ENCODE peak calls at places on chromosomes 3 and 15, in ten cellular contexts. One of them, this sample, is unnamed.

GRCh38 chr15:39153718-39154117 is 427.2 kb upstream of the THBS1 start:
- ATAC-seq in pancreas: peak; percentile 63
- ATAC-seq in T-cell: no peak
- ATAC-seq in GM12878: no peak
- ATAC-seq in activated T-cell treated with anti-CD3 and anti-CD28 coated beads, Interleukin-2, amount 50 U/mL, for 4 hours: no peak
- ATAC-seq in activated CD8-positive, alpha-beta T cell treated with anti-CD3 and anti-CD28 coated beads for 36 hours: no peak
- ATAC-seq in activated naive CD8-positive, alpha-beta T cell treated with anti-CD3 and anti-CD28 coated beads, Interleukin-2, amount 10 ng/mL, durations not matched to agents 7 days and 5 days: no peak
- ATAC-seq in activated CD4-positive, CD25-positive, alpha-beta regulatory T cell treated with anti-CD3 and anti-CD28 coated beads, Interleukin-2, amount 50 U/mL, for 24 hours: no peak
- ATAC-seq in left lung: peak; percentile 71
- ATAC-seq in activated CD8-positive, alpha-beta memory T cell treated with anti-CD3 and anti-CD28 coated beads, Interleukin-2, amount 10 ng/mL, durations not matched to agents 7 days and 5 days: no peak
- ATAC-seq in this sample: no peak

GRCh38 chr3:141294848-141295247 is 63.2 kb downstream of the PXYLP1 start:
- ATAC-seq in pancreas: peak; percentile 88
- ATAC-seq in T-cell: no peak
- ATAC-seq in GM12878: no peak
- ATAC-seq in activated T-cell treated with anti-CD3 and anti-CD28 coated beads, Interleukin-2, amount 50 U/mL, for 4 hours: peak; percentile 80
- ATAC-seq in activated CD8-positive, alpha-beta T cell treated with anti-CD3 and anti-CD28 coated beads for 36 hours: peak; percentile 76
- ATAC-seq in activated naive CD8-positive, alpha-beta T cell treated with anti-CD3 and anti-CD28 coated beads, Interleukin-2, amount 10 ng/mL, durations not matched to agents 7 days and 5 days: no peak
- ATAC-seq in activated CD4-positive, CD25-positive, alpha-beta regulatory T cell treated with anti-CD3 and anti-CD28 coated beads, Interleukin-2, amount 50 U/mL, for 24 hours: peak; percentile 51
- ATAC-seq in left lung: peak; percentile 79
- ATAC-seq in activated CD8-positive, alpha-beta memory T cell treated with anti-CD3 and anti-CD28 coated beads, Interleukin-2, amount 10 ng/mL, durations not matched to agents 7 days and 5 days: peak; percentile 69
- ATAC-seq in this sample: no peak

GRCh38 chr15:21260966-21261395 is 179.3 kb downstream of the POTEB3 start:
- ATAC-seq in pancreas: no peak
- ATAC-seq in T-cell: no peak
- ATAC-seq in GM12878: no peak
- ATAC-seq in activated T-cell treated with anti-CD3 and anti-CD28 coated beads, Interleukin-2, amount 50 U/mL, for 4 hours: no peak
- ATAC-seq in activated CD8-positive, alpha-beta T cell treated with anti-CD3 and anti-CD28 coated beads for 36 hours: no peak
- ATAC-seq in activated naive CD8-positive, alpha-beta T cell treated with anti-CD3 and anti-CD28 coated beads, Interleukin-2, amount 10 ng/mL, durations not matched to agents 7 days and 5 days: no peak
- ATAC-seq in activated CD4-positive, CD25-positive, alpha-beta regulatory T cell treated with anti-CD3 and anti-CD28 coated beads, Interleukin-2, amount 50 U/mL, for 24 hours: no peak
- ATAC-seq in left lung: no peak
- ATAC-seq in activated CD8-positive, alpha-beta memory T cell treated with anti-CD3 and anti-CD28 coated beads, Interleukin-2, amount 10 ng/mL, durations not matched to agents 7 days and 5 days: no peak
- ATAC-seq in this sample: peak; percentile 24

GRCh38 chr15:74643368-74644204 is 27.9 kb downstream of the CLK3 start:
- ATAC-seq in pancreas: peak; percentile 10
- ATAC-seq in T-cell: no peak
- ATAC-seq in GM12878: no peak
- ATAC-seq in activated T-cell treated with anti-CD3 and anti-CD28 coated beads, Interleukin-2, amount 50 U/mL, for 4 hours: no peak
- ATAC-seq in activated CD8-positive, alpha-beta T cell treated with anti-CD3 and anti-CD28 coated beads for 36 hours: no peak
- ATAC-seq in activated naive CD8-positive, alpha-beta T cell treated with anti-CD3 and anti-CD28 coated beads, Interleukin-2, amount 10 ng/mL, durations not matched to agents 7 days and 5 days: no peak
- ATAC-seq in activated CD4-positive, CD25-positive, alpha-beta regulatory T cell treated with anti-CD3 and anti-CD28 coated beads, Interleukin-2, amount 50 U/mL, for 24 hours: no peak
- ATAC-seq in left lung: no peak
- ATAC-seq in activated CD8-positive, alpha-beta memory T cell treated with anti-CD3 and anti-CD28 coated beads, Interleukin-2, amount 10 ng/mL, durations not matched to agents 7 days and 5 days: no peak
- ATAC-seq in this sample: no peak

GRCh38 chr3:110755345-110755744 is 316.3 kb upstream of the NECTIN3 start:
- ATAC-seq in pancreas: peak; percentile 35
- ATAC-seq in T-cell: no peak
- ATAC-seq in GM12878: no peak
- ATAC-seq in activated T-cell treated with anti-CD3 and anti-CD28 coated beads, Interleukin-2, amount 50 U/mL, for 4 hours: no peak
- ATAC-seq in activated CD8-positive, alpha-beta T cell treated with anti-CD3 and anti-CD28 coated beads for 36 hours: no peak
- ATAC-seq in activated naive CD8-positive, alpha-beta T cell treated with anti-CD3 and anti-CD28 coated beads, Interleukin-2, amount 10 ng/mL, durations not matched to agents 7 days and 5 days: no peak
- ATAC-seq in activated CD4-positive, CD25-positive, alpha-beta regulatory T cell treated with anti-CD3 and anti-CD28 coated beads, Interleukin-2, amount 50 U/mL, for 24 hours: no peak
- ATAC-seq in left lung: no peak
- ATAC-seq in activated CD8-positive, alpha-beta memory T cell treated with anti-CD3 and anti-CD28 coated beads, Interleukin-2, amount 10 ng/mL, durations not matched to agents 7 days and 5 days: no peak
- ATAC-seq in this sample: no peak

GRCh38 chr3:150401285-150401684 is 6.8 kb upstream of the TSC22D2 start:
- ATAC-seq in pancreas: peak; percentile 56
- ATAC-seq in T-cell: no peak
- ATAC-seq in GM12878: no peak
- ATAC-seq in activated T-cell treated with anti-CD3 and anti-CD28 coated beads, Interleukin-2, amount 50 U/mL, for 4 hours: no peak
- ATAC-seq in activated CD8-positive, alpha-beta T cell treated with anti-CD3 and anti-CD28 coated beads for 36 hours: no peak
- ATAC-seq in activated naive CD8-positive, alpha-beta T cell treated with anti-CD3 and anti-CD28 coated beads, Interleukin-2, amount 10 ng/mL, durations not matched to agents 7 days and 5 days: no peak
- ATAC-seq in activated CD4-positive, CD25-positive, alpha-beta regulatory T cell treated with anti-CD3 and anti-CD28 coated beads, Interleukin-2, amount 50 U/mL, for 24 hours: no peak
- ATAC-seq in left lung: no peak
- ATAC-seq in activated CD8-positive, alpha-beta memory T cell treated with anti-CD3 and anti-CD28 coated beads, Interleukin-2, amount 10 ng/mL, durations not matched to agents 7 days and 5 days: no peak
- ATAC-seq in this sample: no peak

GRCh38 chr3:18778602-18779001 is 353.5 kb upstream of the SATB1 start:
- ATAC-seq in pancreas: no peak
- ATAC-seq in T-cell: peak; percentile 67
- ATAC-seq in GM12878: no peak
- ATAC-seq in activated T-cell treated with anti-CD3 and anti-CD28 coated beads, Interleukin-2, amount 50 U/mL, for 4 hours: peak; percentile 46
- ATAC-seq in activated CD8-positive, alpha-beta T cell treated with anti-CD3 and anti-CD28 coated beads for 36 hours: peak; percentile 68
- ATAC-seq in activated naive CD8-positive, alpha-beta T cell treated with anti-CD3 and anti-CD28 coated beads, Interleukin-2, amount 10 ng/mL, durations not matched to agents 7 days and 5 days: peak; percentile 75
- ATAC-seq in activated CD4-positive, CD25-positive, alpha-beta regulatory T cell treated with anti-CD3 and anti-CD28 coated beads, Interleukin-2, amount 50 U/mL, for 24 hours: no peak
- ATAC-seq in left lung: no peak
- ATAC-seq in activated CD8-positive, alpha-beta memory T cell treated with anti-CD3 and anti-CD28 coated beads, Interleukin-2, amount 10 ng/mL, durations not matched to agents 7 days and 5 days: peak; percentile 63
- ATAC-seq in this sample: no peak

GRCh38 chr3:128487813-128488635 is 5.0 kb downstream of the GATA2 start:
- ATAC-seq in pancreas: peak; percentile 78
- ATAC-seq in T-cell: peak; percentile 18
- ATAC-seq in GM12878: peak; percentile 68
- ATAC-seq in activated T-cell treated with anti-CD3 and anti-CD28 coated beads, Interleukin-2, amount 50 U/mL, for 4 hours: peak; percentile 35
- ATAC-seq in activated CD8-positive, alpha-beta T cell treated with anti-CD3 and anti-CD28 coated beads for 36 hours: peak; percentile 49
- ATAC-seq in activated naive CD8-positive, alpha-beta T cell treated with anti-CD3 and anti-CD28 coated beads, Interleukin-2, amount 10 ng/mL, durations not matched to agents 7 days and 5 days: peak; percentile 45
- ATAC-seq in activated CD4-positive, CD25-positive, alpha-beta regulatory T cell treated with anti-CD3 and anti-CD28 coated beads, Interleukin-2, amount 50 U/mL, for 24 hours: no peak
- ATAC-seq in left lung: peak; percentile 69
- ATAC-seq in activated CD8-positive, alpha-beta memory T cell treated with anti-CD3 and anti-CD28 coated beads, Interleukin-2, amount 10 ng/mL, durations not matched to agents 7 days and 5 days: peak; percentile 51
- ATAC-seq in this sample: no peak

GRCh38 chr15:80613762-80614365 is 81.2 kb upstream of the ABHD17C start:
- ATAC-seq in pancreas: no peak
- ATAC-seq in T-cell: no peak
- ATAC-seq in GM12878: no peak
- ATAC-seq in activated T-cell treated with anti-CD3 and anti-CD28 coated beads, Interleukin-2, amount 50 U/mL, for 4 hours: no peak
- ATAC-seq in activated CD8-positive, alpha-beta T cell treated with anti-CD3 and anti-CD28 coated beads for 36 hours: no peak
- ATAC-seq in activated naive CD8-positive, alpha-beta T cell treated with anti-CD3 and anti-CD28 coated beads, Interleukin-2, amount 10 ng/mL, durations not matched to agents 7 days and 5 days: no peak
- ATAC-seq in activated CD4-positive, CD25-positive, alpha-beta regulatory T cell treated with anti-CD3 and anti-CD28 coated beads, Interleukin-2, amount 50 U/mL, for 24 hours: no peak
- ATAC-seq in left lung: no peak
- ATAC-seq in activated CD8-positive, alpha-beta memory T cell treated with anti-CD3 and anti-CD28 coated beads, Interleukin-2, amount 10 ng/mL, durations not matched to agents 7 days and 5 days: no peak
- ATAC-seq in this sample: no peak

GRCh38 chr3:64444619-64445317 is 219.5 kb upstream of the PRICKLE2 start:
- ATAC-seq in pancreas: peak; percentile 60
- ATAC-seq in T-cell: no peak
- ATAC-seq in GM12878: no peak
- ATAC-seq in activated T-cell treated with anti-CD3 and anti-CD28 coated beads, Interleukin-2, amount 50 U/mL, for 4 hours: no peak
- ATAC-seq in activated CD8-positive, alpha-beta T cell treated with anti-CD3 and anti-CD28 coated beads for 36 hours: no peak
- ATAC-seq in activated naive CD8-positive, alpha-beta T cell treated with anti-CD3 and anti-CD28 coated beads, Interleukin-2, amount 10 ng/mL, durations not matched to agents 7 days and 5 days: no peak
- ATAC-seq in activated CD4-positive, CD25-positive, alpha-beta regulatory T cell treated with anti-CD3 and anti-CD28 coated beads, Interleukin-2, amount 50 U/mL, for 24 hours: no peak
- ATAC-seq in left lung: peak; percentile 70
- ATAC-seq in activated CD8-positive, alpha-beta memory T cell treated with anti-CD3 and anti-CD28 coated beads, Interleukin-2, amount 10 ng/mL, durations not matched to agents 7 days and 5 days: no peak
- ATAC-seq in this sample: no peak

GRCh38 chr3:130896101-130896500 is 2.2 kb downstream of the ATP2C1 start:
- ATAC-seq in pancreas: no peak
- ATAC-seq in T-cell: no peak
- ATAC-seq in GM12878: peak; percentile 9
- ATAC-seq in activated T-cell treated with anti-CD3 and anti-CD28 coated beads, Interleukin-2, amount 50 U/mL, for 4 hours: peak; percentile 39
- ATAC-seq in activated CD8-positive, alpha-beta T cell treated with anti-CD3 and anti-CD28 coated beads for 36 hours: peak; percentile 35
- ATAC-seq in activated naive CD8-positive, alpha-beta T cell treated with anti-CD3 and anti-CD28 coated beads, Interleukin-2, amount 10 ng/mL, durations not matched to agents 7 days and 5 days: no peak
- ATAC-seq in activated CD4-positive, CD25-positive, alpha-beta regulatory T cell treated with anti-CD3 and anti-CD28 coated beads, Interleukin-2, amount 50 U/mL, for 24 hours: peak; percentile 16
- ATAC-seq in left lung: no peak
- ATAC-seq in activated CD8-positive, alpha-beta memory T cell treated with anti-CD3 and anti-CD28 coated beads, Interleukin-2, amount 10 ng/mL, durations not matched to agents 7 days and 5 days: no peak
- ATAC-seq in this sample: no peak

GRCh38 chr15:85865070-85865684 is 70.5 kb upstream of the KLHL25 start:
- ATAC-seq in pancreas: peak; percentile 54
- ATAC-seq in T-cell: no peak
- ATAC-seq in GM12878: peak; percentile 66
- ATAC-seq in activated T-cell treated with anti-CD3 and anti-CD28 coated beads, Interleukin-2, amount 50 U/mL, for 4 hours: no peak
- ATAC-seq in activated CD8-positive, alpha-beta T cell treated with anti-CD3 and anti-CD28 coated beads for 36 hours: no peak
- ATAC-seq in activated naive CD8-positive, alpha-beta T cell treated with anti-CD3 and anti-CD28 coated beads, Interleukin-2, amount 10 ng/mL, durations not matched to agents 7 days and 5 days: no peak
- ATAC-seq in activated CD4-positive, CD25-positive, alpha-beta regulatory T cell treated with anti-CD3 and anti-CD28 coated beads, Interleukin-2, amount 50 U/mL, for 24 hours: no peak
- ATAC-seq in left lung: peak; percentile 86
- ATAC-seq in activated CD8-positive, alpha-beta memory T cell treated with anti-CD3 and anti-CD28 coated beads, Interleukin-2, amount 10 ng/mL, durations not matched to agents 7 days and 5 days: no peak
- ATAC-seq in this sample: no peak

GRCh38 chr3:112097378-112097777 is 11.2 kb downstream of the C3orf52 start:
- ATAC-seq in pancreas: peak; percentile 94
- ATAC-seq in T-cell: no peak
- ATAC-seq in GM12878: peak; percentile 85
- ATAC-seq in activated T-cell treated with anti-CD3 and anti-CD28 coated beads, Interleukin-2, amount 50 U/mL, for 4 hours: peak; percentile 93
- ATAC-seq in activated CD8-positive, alpha-beta T cell treated with anti-CD3 and anti-CD28 coated beads for 36 hours: peak; percentile 91
- ATAC-seq in activated naive CD8-positive, alpha-beta T cell treated with anti-CD3 and anti-CD28 coated beads, Interleukin-2, amount 10 ng/mL, durations not matched to agents 7 days and 5 days: no peak
- ATAC-seq in activated CD4-positive, CD25-positive, alpha-beta regulatory T cell treated with anti-CD3 and anti-CD28 coated beads, Interleukin-2, amount 50 U/mL, for 24 hours: peak; percentile 78
- ATAC-seq in left lung: peak; percentile 86
- ATAC-seq in activated CD8-positive, alpha-beta memory T cell treated with anti-CD3 and anti-CD28 coated beads, Interleukin-2, amount 10 ng/mL, durations not matched to agents 7 days and 5 days: no peak
- ATAC-seq in this sample: peak; percentile 39

GRCh38 chr3:127706785-127707351 is 34.1 kb downstream of the ABTB1 start:
- ATAC-seq in pancreas: no peak
- ATAC-seq in T-cell: no peak
- ATAC-seq in GM12878: no peak
- ATAC-seq in activated T-cell treated with anti-CD3 and anti-CD28 coated beads, Interleukin-2, amount 50 U/mL, for 4 hours: no peak
- ATAC-seq in activated CD8-positive, alpha-beta T cell treated with anti-CD3 and anti-CD28 coated beads for 36 hours: no peak
- ATAC-seq in activated naive CD8-positive, alpha-beta T cell treated with anti-CD3 and anti-CD28 coated beads, Interleukin-2, amount 10 ng/mL, durations not matched to agents 7 days and 5 days: no peak
- ATAC-seq in activated CD4-positive, CD25-positive, alpha-beta regulatory T cell treated with anti-CD3 and anti-CD28 coated beads, Interleukin-2, amount 50 U/mL, for 24 hours: no peak
- ATAC-seq in left lung: no peak
- ATAC-seq in activated CD8-positive, alpha-beta memory T cell treated with anti-CD3 and anti-CD28 coated beads, Interleukin-2, amount 10 ng/mL, durations not matched to agents 7 days and 5 days: no peak
- ATAC-seq in this sample: peak; percentile 48

GRCh38 chr3:107216711-107217110 is 160.5 kb upstream of the CCDC54 start:
- ATAC-seq in pancreas: peak; percentile 88
- ATAC-seq in T-cell: no peak
- ATAC-seq in GM12878: no peak
- ATAC-seq in activated T-cell treated with anti-CD3 and anti-CD28 coated beads, Interleukin-2, amount 50 U/mL, for 4 hours: no peak
- ATAC-seq in activated CD8-positive, alpha-beta T cell treated with anti-CD3 and anti-CD28 coated beads for 36 hours: no peak
- ATAC-seq in activated naive CD8-positive, alpha-beta T cell treated with anti-CD3 and anti-CD28 coated beads, Interleukin-2, amount 10 ng/mL, durations not matched to agents 7 days and 5 days: no peak
- ATAC-seq in activated CD4-positive, CD25-positive, alpha-beta regulatory T cell treated with anti-CD3 and anti-CD28 coated beads, Interleukin-2, amount 50 U/mL, for 24 hours: no peak
- ATAC-seq in left lung: peak; percentile 54
- ATAC-seq in activated CD8-positive, alpha-beta memory T cell treated with anti-CD3 and anti-CD28 coated beads, Interleukin-2, amount 10 ng/mL, durations not matched to agents 7 days and 5 days: no peak
- ATAC-seq in this sample: no peak

This sample was measured in stimulated activated memory B cell treated with anti-CD40 and anti-IgM and Interleukin-4, amounts not matched to agents 10 μg/mL and 1 μg/mL and 100 μg/mL, for 72 hours.